ENCODE peak calls at places on chromosomes 6 and 20, in five cellular contexts. Q is GM23248, J is HepG2, S is mammary epithelial cell, D is MM.1S. G is an unnamed sample.

GRCh38 chr20:57278457-57278856 is 12.0 kb upstream of the BMP7 start:
- DNase-seq in Q (no peak), J (no peak), S (no peak), D (no peak), G (no peak)

GRCh38 chr6:11496152-11497060 is 41.1 kb upstream of the TMEM170B start:
- DNase-seq in Q (peak; percentile 86), J (peak; percentile 91), S (peak; percentile 60), D (peak; percentile 72), G (peak; percentile 86)

GRCh38 chr20:47610247-47610944 is 108.7 kb downstream of the NCOA3 start:
- DNase-seq in Q (peak; percentile 94), J (no peak), S (peak; percentile 69), D (peak; percentile 32), G (no peak)

GRCh38 chr6:33632603-33633039 is 11.5 kb downstream of the ITPR3 start:
- DNase-seq in Q (peak; percentile 69), J (peak; percentile 75), S (peak; percentile 30), D (no peak), G (peak; percentile 97)

GRCh38 chr6:160505970-160506369 is 157.8 kb downstream of the SLC22A3 start:
- DNase-seq in Q (no peak), J (no peak), S (no peak), D (no peak), G (no peak)

GRCh38 chr6:32244270-32244669 is 20.4 kb upstream of the NOTCH4 start:
- DNase-seq in Q (peak; percentile 60), J (no peak), S (no peak), D (no peak), G (no peak)

GRCh38 chr20:48718914-48719578 is 108.8 kb downstream of the PREX1 start:
- DNase-seq in Q (no peak), J (no peak), S (no peak), D (no peak), G (no peak)

GRCh38 chr6:107328081-107328480 is 131.3 kb downstream of the PDSS2 start:
- DNase-seq in Q (no peak), J (no peak), S (no peak), D (no peak), G (no peak)

GRCh38 chr6:139473239-139473701 is 98.8 kb upstream of the CITED2 start:
- DNase-seq in Q (peak; percentile 53), J (no peak), S (no peak), D (no peak), G (peak; percentile 68)

GRCh38 chr6:3965071-3965718 is 113.7 kb downstream of the FAM217A start:
- DNase-seq in Q (peak; percentile 44), J (no peak), S (no peak), D (no peak), G (no peak)

GRCh38 chr6:29710281-29710941 is 12.8 kb upstream of the HLA-F start:
- DNase-seq in Q (no peak), J (no peak), S (no peak), D (no peak), G (no peak)

GRCh38 chr20:38790210-38791053 is 15.1 kb upstream of the PPP1R16B start:
- DNase-seq in Q (peak; percentile 54), J (peak; percentile 47), S (peak; percentile 77), D (no peak), G (peak; percentile 82)

GRCh38 chr6:108689279-108690161 is 128.8 kb downstream of the FOXO3 start:
- DNase-seq in Q (peak; percentile 78), J (no peak), S (peak; percentile 100), D (no peak), G (peak; percentile 35)

GRCh38 chr6:104322849-104323248 is 536.9 kb downstream of the HACE1 start:
- DNase-seq in Q (no peak), J (no peak), S (no peak), D (no peak), G (no peak)

GRCh38 chr6:33808781-33809180 is 5.0 kb upstream of the MLN start:
- DNase-seq in Q (no peak), J (no peak), S (no peak), D (no peak), G (no peak)

GRCh38 chr6:166025149-166025898 is 142.3 kb downstream of the TBXT start:
- DNase-seq in Q (peak; percentile 91), J (no peak), S (no peak), D (no peak), G (no peak)

GRCh38 chr6:36958775-36959554 is 4.4 kb downstream of the PI16 start:
- DNase-seq in Q (no peak), J (no peak), S (no peak), D (no peak), G (peak; percentile 81)

GRCh38 chr6:27442932-27443331 is 30.0 kb downstream of the ZNF184 start:
- DNase-seq in Q (no peak), J (no peak), S (no peak), D (no peak), G (no peak)

GRCh38 chr6:27452496-27452897 is 20.4 kb downstream of the ZNF184 start:
- DNase-seq in Q (peak; percentile 14), J (no peak), S (no peak), D (no peak), G (no peak)

GRCh38 chr6:27451660-27452390 is 21.1 kb downstream of the ZNF184 start:
- DNase-seq in Q (no peak), J (no peak), S (no peak), D (no peak), G (no peak)

GRCh38 chr6:27448456-27448855 is 24.4 kb downstream of the ZNF184 start:
- DNase-seq in Q (no peak), J (no peak), S (no peak), D (no peak), G (no peak)
- H3K9me3 ChIP-seq in Q (peaks cover 10% of the 10 kb centered on the region), J (peaks cover 96% of the 10 kb centered on the region), S (peaks cover 57% of the 10 kb centered on the region), D (peaks cover 1% of the 10 kb centered on the region), G (peaks cover 80% of the 10 kb centered on the region)

DNA sequence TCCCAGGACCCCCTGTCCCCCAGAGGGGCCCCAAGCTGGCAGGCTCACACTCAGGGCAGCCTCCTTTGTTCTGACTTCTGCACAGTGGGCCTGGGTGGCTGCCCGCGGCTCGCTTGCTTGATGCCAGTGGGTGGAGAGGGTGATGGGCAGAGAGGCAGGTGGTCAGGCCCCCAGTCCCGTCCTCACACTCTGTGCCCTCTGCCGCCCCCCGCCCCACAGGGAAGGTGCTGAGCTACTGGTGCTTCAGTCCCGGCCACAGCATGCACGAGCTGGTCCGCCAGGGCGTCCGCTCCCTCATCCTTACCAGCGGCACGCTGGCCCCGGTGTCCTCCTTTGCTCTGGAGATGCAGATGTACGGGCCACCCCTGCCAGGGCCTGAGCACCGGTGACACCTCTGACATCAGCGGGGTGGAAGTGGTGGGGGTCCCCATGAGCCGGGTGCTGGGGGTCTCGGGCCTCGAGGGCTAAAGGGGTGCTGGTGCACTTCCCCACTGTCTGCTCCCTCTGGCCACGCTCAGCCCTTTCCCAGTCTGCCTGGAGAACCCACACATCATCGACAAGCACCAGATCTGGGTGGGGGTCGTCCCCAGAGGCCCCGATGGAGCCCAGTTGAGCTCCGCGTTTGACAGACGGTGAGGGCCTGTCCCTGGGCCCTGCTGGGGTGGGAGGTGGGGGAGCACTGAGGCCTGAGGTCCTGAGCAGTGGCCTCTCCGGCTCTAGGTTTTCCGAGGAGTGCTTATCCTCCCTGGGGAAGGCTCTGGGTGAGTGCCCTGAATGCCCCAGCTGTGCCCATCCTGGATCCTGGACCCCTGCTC is 8.8 kb upstream of the TNFRSF6B start:
- DNase-seq in Q (no peak), J (no peak), S (no peak), D (no peak), G (no peak)
- H3K4me1 ChIP-seq in Q (peaks cover 26% of the 10 kb centered on the region), J (peaks cover 8% of the 10 kb centered on the region), S (peaks cover 27% of the 10 kb centered on the region), D (no peaks in the 10 kb centered on the region), G (no peaks in the 10 kb centered on the region)

DNA sequence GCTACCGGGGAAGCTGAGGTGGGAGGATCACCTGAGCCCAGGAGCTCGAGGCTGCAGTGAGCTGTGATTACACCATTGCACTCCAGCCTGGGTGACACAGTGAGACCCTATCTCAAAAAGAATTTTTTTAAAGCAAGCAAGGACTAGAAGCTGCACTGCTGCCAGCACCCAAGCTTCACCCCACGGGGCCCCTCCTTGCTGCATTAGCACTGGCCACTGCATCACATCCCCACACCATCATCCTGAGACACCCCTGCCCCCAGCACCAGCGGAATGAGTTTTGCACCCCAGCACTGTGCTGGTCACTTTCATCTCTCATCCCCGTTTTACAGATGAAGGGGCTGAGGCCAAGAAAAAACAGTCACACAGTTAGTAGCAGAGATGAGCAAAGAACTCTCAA is 30.9 kb downstream of the TBC1D7 start:
- DNase-seq in Q (no peak), J (no peak), S (no peak), D (no peak), G (peak; percentile 7)
- H3K9ac ChIP-seq in Q (no peak overlapping the region), J (no peak overlapping the region), S (no peak overlapping the region), D (no peak overlapping the region), G (no peak overlapping the region)

GRCh38 chr20:29319725-29320124 is 1937.7 kb upstream of the DEFB115 start:
- DNase-seq in Q (no peak), J (no peak), S (no peak), D (no peak), G (no peak)
- H3K9me3 ChIP-seq in Q (no peaks in the 10 kb centered on the region), J (peaks cover 21% of the 10 kb centered on the region), S (peaks cover 27% of the 10 kb centered on the region), D (no peaks in the 10 kb centered on the region), G (peaks cover 52% of the 10 kb centered on the region)

GRCh38 chr6:25277401-25277800 is 1.8 kb upstream of the CARMIL1 start:
- DNase-seq in Q (no peak), J (no peak), S (no peak), D (no peak), G (no peak)

GRCh38 chr6:25278914-25279747 is at the start of gene CARMIL1:
- DNase-seq in Q (peak; percentile 89), J (peak; percentile 54), S (peak; percentile 94), D (peak; percentile 89), G (peak; percentile 94)

GRCh38 chr6:25279748-25280616 is 808 bp downstream of the CARMIL1 start:
- DNase-seq in Q (peak; percentile 23), J (peak; percentile 30), S (peak; percentile 46), D (peak; percentile 32), G (peak; percentile 89)

GRCh38 chr6:25277857-25278256 is 1.3 kb upstream of the CARMIL1 start:
- DNase-seq in Q (no peak), J (no peak), S (no peak), D (no peak), G (no peak)

GRCh38 chr6:25278557-25278913 is 639 bp upstream of the CARMIL1 start:
- DNase-seq in Q (no peak), J (no peak), S (no peak), D (no peak), G (no peak)
- H3K4me1 ChIP-seq in Q (peaks cover 10% of the 10 kb centered on the region), J (peaks cover 35% of the 10 kb centered on the region), S (peaks cover 20% of the 10 kb centered on the region), D (peaks cover 29% of the 10 kb centered on the region), G (peaks cover 6% of the 10 kb centered on the region)

DNA sequence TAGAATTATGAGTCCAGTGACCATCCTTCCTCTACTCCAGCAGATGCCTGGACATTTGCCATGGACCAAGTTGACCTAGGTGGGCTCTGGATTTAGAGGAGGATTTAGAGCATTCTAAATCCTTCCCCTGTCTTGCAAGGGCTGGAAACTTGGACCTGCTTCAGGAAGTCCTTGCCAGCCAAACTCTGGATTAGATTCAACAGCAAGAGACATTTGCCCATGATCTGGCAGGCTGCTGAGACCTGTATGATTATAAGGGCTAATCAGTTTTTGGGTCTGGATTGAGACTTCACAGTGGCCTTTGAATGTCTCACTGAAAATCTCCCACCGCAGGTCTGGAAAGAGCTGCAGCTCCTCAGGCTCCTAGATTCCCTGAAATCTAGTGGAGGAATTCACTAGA is 13.1 kb upstream of the HDGFL1 start:
- DNase-seq in Q (no peak), J (no peak), S (no peak), D (no peak), G (no peak)
- H3K9ac ChIP-seq in Q (no peak overlapping the region), J (no peak overlapping the region), S (no peak overlapping the region), D (no peak overlapping the region), G (no peak overlapping the region)

G was measured in endodermal cell.